ENCODE peak calls at places on chromosome 4, in ten cellular contexts. U is MCF 10A; O is neuronal stem cell; P is EL; J is progenitor cell of endocrine pancreas; E is NCI-H2029 treated with DMSO at 0.1 percent for 48 hours; B is Panc1; Y is cortex of kidney; R is CD4-positive, alpha-beta T cell; D is NCI-H146. S is an unnamed sample.

GRCh38 chr4:154781983-154782293 is 866 bp downstream of the RBM46 start:
- DNase-seq in U (no peak), O (no peak), P (no peak), J (no peak), E (no peak), B (no peak), Y (no peak), R (no peak), D (no peak), S (no peak)

GRCh38 chr4:152259866-152260265 is 276.0 kb downstream of the FBXW7 start:
- DNase-seq in U (peak; percentile 85), O (no peak), P (peak; percentile 65), J (no peak), E (no peak), B (no peak), Y (no peak), R (no peak), D (no peak), S (no peak)

GRCh38 chr4:77599378-77599777 is 6.2 kb upstream of the CXCL13 start:
- DNase-seq in U (peak; percentile 72), O (no peak), P (peak; percentile 42), J (no peak), E (no peak), B (no peak), Y (no peak), R (no peak), D (peak; percentile 10), S (peak; percentile 24)

GRCh38 chr4:20381005-20381404 is 129.3 kb downstream of the SLIT2 start:
- DNase-seq in U (no peak), O (no peak), P (no peak), J (no peak), E (no peak), B (no peak), Y (no peak), R (no peak), D (no peak), S (no peak)

GRCh38 chr4:25889626-25890025 is 24.4 kb upstream of the SMIM20 start:
- DNase-seq in U (no peak), O (no peak), P (no peak), J (no peak), E (no peak), B (no peak), Y (no peak), R (no peak), D (no peak), S (no peak)

GRCh38 chr4:52358855-52359254 is 300.2 kb downstream of the USP46 start:
- DNase-seq in U (no peak), O (no peak), P (no peak), J (no peak), E (peak; percentile 26), B (no peak), Y (no peak), R (no peak), D (no peak), S (peak; percentile 27)

GRCh38 chr4:122553432-122553831 is 67.4 kb downstream of the IL21 start:
- DNase-seq in U (no peak), O (no peak), P (no peak), J (no peak), E (no peak), B (no peak), Y (no peak), R (no peak), D (no peak), S (no peak)

GRCh38 chr4:155999743-156000142 is 46.1 kb upstream of the CTSO start:
- DNase-seq in U (no peak), O (peak; percentile 44), P (peak; percentile 34), J (no peak), E (no peak), B (no peak), Y (no peak), R (no peak), D (peak; percentile 0), S (no peak)

GRCh38 chr4:6912412-6912811 is 2.8 kb downstream of the TBC1D14 start:
- DNase-seq in U (no peak), O (no peak), P (no peak), J (no peak), E (no peak), B (no peak), Y (no peak), R (no peak), D (no peak), S (no peak)

GRCh38 chr4:2660596-2661211 is 95.4 kb downstream of the TNIP2 start:
- DNase-seq in U (no peak), O (no peak), P (no peak), J (no peak), E (no peak), B (no peak), Y (no peak), R (no peak), D (no peak), S (no peak)

GRCh38 chr4:177118596-177118995 is 191.1 kb upstream of the NEIL3 start:
- DNase-seq in U (peak; percentile 42), O (no peak), P (peak; percentile 92), J (no peak), E (no peak), B (no peak), Y (no peak), R (no peak), D (no peak), S (no peak)

GRCh38 chr4:3122081-3122563 is 47.6 kb downstream of the HTT start:
- DNase-seq in U (no peak), O (no peak), P (peak; percentile 58), J (no peak), E (no peak), B (no peak), Y (no peak), R (no peak), D (no peak), S (no peak)

GRCh38 chr4:166198516-166198915 is 325.5 kb downstream of the TLL1 start:
- DNase-seq in U (no peak), O (no peak), P (no peak), J (no peak), E (no peak), B (no peak), Y (no peak), R (no peak), D (no peak), S (no peak)

GRCh38 chr4:174198396-174199179 is 84.9 kb downstream of the FBXO8 start:
- DNase-seq in U (peak; percentile 56), O (no peak), P (peak; percentile 78), J (no peak), E (no peak), B (peak; percentile 81), Y (no peak), R (no peak), D (no peak), S (no peak)

GRCh38 chr4:122661176-122661575 is 40.3 kb upstream of the IL21 start:
- DNase-seq in U (no peak), O (no peak), P (peak; percentile 20), J (no peak), E (no peak), B (no peak), Y (no peak), R (no peak), D (no peak), S (no peak)

GRCh38 chr4:14802596-14802995 is 199.7 kb upstream of the CPEB2 start:
- DNase-seq in U (no peak), O (no peak), P (no peak), J (no peak), E (no peak), B (no peak), Y (no peak), R (no peak), D (no peak), S (no peak)

GRCh38 chr4:115126487-115126886 is 13.1 kb upstream of the NDST4 start:
- DNase-seq in U (no peak), O (no peak), P (no peak), J (no peak), E (no peak), B (no peak), Y (no peak), R (no peak), D (peak; percentile 91), S (peak; percentile 8)

GRCh38 chr4:83074086-83074704 is 39.2 kb downstream of the COPS4 start:
- DNase-seq in U (peak; percentile 78), O (peak; percentile 37), P (peak; percentile 76), J (no peak), E (peak; percentile 69), B (peak; percentile 35), Y (no peak), R (peak; percentile 45), D (peak; percentile 27), S (peak; percentile 66)

GRCh38 chr4:84499065-84499982 is at the start of gene NKX6-1:
- DNase-seq in U (peak; percentile 85), O (peak; percentile 88), P (peak; percentile 69), J (peak; percentile 88), E (peak; percentile 6), B (peak; percentile 25), Y (no peak), R (no peak), D (peak; percentile 26), S (peak; percentile 92)

S was measured in NCI-H510A treated with DMSO at 0.1 percent for 48 hours.